ENCODE peak calls at places on chromosomes 3 and 15, in four cellular contexts. One of them, this sample, is unnamed.

GRCh38 chr15:48367483-48367882 is 36.3 kb downstream of the DUT start:
- DNase-seq in GM12878: no peak
- DNase-seq in K562: no peak
- DNase-seq in HepG2: no peak
- DNase-seq in this sample: no peak

GRCh38 chr3:83500422-83500821 is 1458.4 kb upstream of the CADM2 start:
- DNase-seq in GM12878: no peak
- DNase-seq in K562: no peak
- DNase-seq in HepG2: peak; percentile 80
- DNase-seq in this sample: no peak

GRCh38 chr15:50907866-50908208 is 646 bp upstream of the AP4E1 start:
- DNase-seq in GM12878: no peak
- DNase-seq in K562: peak; percentile 53
- DNase-seq in HepG2: peak; percentile 44
- DNase-seq in this sample: no peak

GRCh38 chr15:98914626-98915025 is 93.0 kb downstream of the PGPEP1L start:
- DNase-seq in GM12878: no peak
- DNase-seq in K562: no peak
- DNase-seq in HepG2: no peak
- DNase-seq in this sample: no peak

GRCh38 chr3:76442374-76442915 is 597.5 kb upstream of the ROBO2 start:
- DNase-seq in GM12878: no peak
- DNase-seq in K562: no peak
- DNase-seq in HepG2: no peak
- DNase-seq in this sample: no peak

GRCh38 chr3:151263126-151263525 is 15.2 kb downstream of the P2RY14 start:
- DNase-seq in GM12878: no peak
- DNase-seq in K562: no peak
- DNase-seq in HepG2: no peak
- DNase-seq in this sample: no peak

GRCh38 chr3:169619793-169620192 is 43.7 kb downstream of the MECOM start:
- DNase-seq in GM12878: no peak
- DNase-seq in K562: no peak
- DNase-seq in HepG2: no peak
- DNase-seq in this sample: no peak

GRCh38 chr15:66593219-66593780 is 27.5 kb upstream of the LCTL start:
- DNase-seq in GM12878: no peak
- DNase-seq in K562: no peak
- DNase-seq in HepG2: no peak
- DNase-seq in this sample: no peak

GRCh38 chr3:29468150-29468549 is 187.3 kb downstream of the RBMS3 start:
- DNase-seq in GM12878: no peak
- DNase-seq in K562: no peak
- DNase-seq in HepG2: no peak
- DNase-seq in this sample: no peak

GRCh38 chr3:104629038-104629437 is 737.7 kb upstream of the ALCAM start:
- DNase-seq in GM12878: no peak
- DNase-seq in K562: no peak
- DNase-seq in HepG2: no peak
- DNase-seq in this sample: no peak

GRCh38 chr15:88450125-88450798 is 16.9 kb downstream of the MRPL46 start:
- DNase-seq in GM12878: no peak
- DNase-seq in K562: peak; percentile 81
- DNase-seq in HepG2: peak; percentile 53
- DNase-seq in this sample: peak; percentile 88

GRCh38 chr3:141412936-141413354 is 44.6 kb downstream of the ZBTB38 start:
- DNase-seq in GM12878: no peak
- DNase-seq in K562: no peak
- DNase-seq in HepG2: peak; percentile 93
- DNase-seq in this sample: no peak

GRCh38 chr3:156694536-156694935 is 20.1 kb downstream of the TIPARP start:
- DNase-seq in GM12878: no peak
- DNase-seq in K562: no peak
- DNase-seq in HepG2: no peak
- DNase-seq in this sample: no peak

GRCh38 chr15:58174709-58175108 is 36.5 kb downstream of the AQP9 start:
- DNase-seq in GM12878: no peak
- DNase-seq in K562: no peak
- DNase-seq in HepG2: no peak
- DNase-seq in this sample: no peak

GRCh38 chr15:55799287-55800212 is 56.6 kb upstream of the PRTG start:
- DNase-seq in GM12878: peak; percentile 4
- DNase-seq in K562: peak; percentile 60
- DNase-seq in HepG2: peak; percentile 46
- DNase-seq in this sample: peak; percentile 56

GRCh38 chr3:123692671-123693070 is 107.8 kb upstream of the HACD2 start:
- DNase-seq in GM12878: no peak
- DNase-seq in K562: no peak
- DNase-seq in HepG2: no peak
- DNase-seq in this sample: no peak

GRCh38 chr3:128068156-128068620 is 16.0 kb downstream of the SEC61A1 start:
- DNase-seq in GM12878: no peak
- DNase-seq in K562: peak; percentile 50
- DNase-seq in HepG2: peak; percentile 57
- DNase-seq in this sample: peak; percentile 69

GRCh38 chr15:35020974-35021373 is 32.9 kb upstream of the ZNF770 start:
- DNase-seq in GM12878: no peak
- DNase-seq in K562: no peak
- DNase-seq in HepG2: no peak
- DNase-seq in this sample: no peak

GRCh38 chr15:35019401-35020327 is 31.6 kb upstream of the ZNF770 start:
- DNase-seq in GM12878: no peak
- DNase-seq in K562: no peak
- DNase-seq in HepG2: no peak
- DNase-seq in this sample: no peak

DNA sequence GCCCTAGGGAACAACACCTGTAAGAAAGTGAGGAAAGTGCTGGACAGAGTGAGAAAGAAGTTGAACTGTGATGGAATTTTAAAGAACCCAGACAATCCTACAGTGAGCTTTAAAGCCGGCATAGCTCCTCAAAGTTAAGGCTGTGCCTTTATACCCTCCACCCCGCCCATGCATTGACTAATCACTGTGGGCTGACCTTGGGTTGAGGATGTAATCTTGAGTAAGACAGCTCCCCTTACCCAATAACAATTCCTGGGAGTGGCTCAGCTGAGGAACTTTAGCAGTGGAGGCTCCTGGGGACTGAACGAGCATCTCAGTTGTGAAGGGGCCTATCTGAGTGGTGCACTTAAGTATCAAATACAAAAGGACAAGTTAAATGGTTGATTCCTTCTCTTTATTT is 35.7 kb upstream of the ZNF770 start:
- DNase-seq in GM12878: no peak
- DNase-seq in K562: no peak
- DNase-seq in HepG2: no peak
- DNase-seq in this sample: no peak
- TF ChIP-seq FOXK2 in GM12878: no peak
- TF ChIP-seq FOXK2 in K562: no peak
- TF ChIP-seq FOXK2 in HepG2: no peak
- TF ChIP-seq FOXK2 in this sample: no peak

GRCh38 chr3:180631317-180631716 is 29.4 kb downstream of the TTC14 start:
- DNase-seq in GM12878: no peak
- DNase-seq in K562: no peak
- DNase-seq in HepG2: no peak
- DNase-seq in this sample: no peak
- TF ChIP-seq SP1 in GM12878: no peak
- TF ChIP-seq SP1 in K562: no peak
- TF ChIP-seq SP1 in HepG2: no peak
- TF ChIP-seq SP1 in this sample: no peak

DNA sequence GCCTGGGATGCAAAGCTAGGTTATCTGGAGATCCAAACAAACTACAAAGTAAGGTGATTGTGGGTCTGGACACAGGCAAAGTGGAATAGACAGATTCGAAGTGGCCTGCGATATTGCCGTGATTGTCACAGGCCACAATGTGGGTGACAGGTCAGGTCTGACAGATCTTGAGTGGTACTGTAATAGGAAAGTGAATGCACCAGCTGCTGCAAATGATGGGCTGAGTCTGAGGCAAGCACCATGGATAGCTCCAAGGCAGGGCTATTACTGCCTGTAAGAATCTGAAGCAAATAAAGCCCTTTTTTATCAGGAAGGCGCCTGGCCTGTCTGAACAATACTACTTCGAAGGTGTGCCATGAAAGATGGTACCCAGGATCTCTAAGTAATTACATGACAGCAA is 10.0 kb downstream of the ARMC8 start:
- DNase-seq in GM12878: no peak
- DNase-seq in K562: peak; percentile 25
- DNase-seq in HepG2: no peak
- DNase-seq in this sample: no peak
- TF ChIP-seq FOXM1 in GM12878: no peak
- TF ChIP-seq FOXM1 in K562: no peak
- TF ChIP-seq FOXM1 in HepG2: no peak
- TF ChIP-seq FOXM1 in this sample: no peak

DNA sequence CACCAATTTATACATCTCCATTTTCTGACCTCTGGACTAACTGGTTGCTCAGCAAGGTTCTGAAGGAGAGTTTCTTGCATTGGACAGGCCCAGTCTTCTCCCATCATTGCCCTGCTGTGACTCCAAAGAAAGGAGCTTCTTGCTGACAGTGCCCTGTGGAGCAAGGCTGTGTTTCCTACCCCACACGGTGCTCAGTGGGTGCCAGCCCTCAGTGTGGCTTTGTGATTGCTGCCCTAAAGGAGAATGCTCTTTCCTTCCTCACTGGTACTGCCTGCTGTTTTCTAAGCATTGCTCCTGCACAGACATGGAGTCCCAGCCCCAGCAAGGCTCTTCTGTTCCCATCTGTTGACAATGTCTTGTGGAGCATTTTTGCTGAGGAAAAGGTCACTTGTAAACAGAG is 62.7 kb downstream of the HMG20A start:
- DNase-seq in GM12878: no peak
- DNase-seq in K562: no peak
- DNase-seq in HepG2: no peak
- DNase-seq in this sample: no peak
- TF ChIP-seq FOXK2 in GM12878: no peak
- TF ChIP-seq FOXK2 in K562: no peak
- TF ChIP-seq FOXK2 in HepG2: no peak
- TF ChIP-seq FOXK2 in this sample: no peak

GRCh38 chr3:12810013-12810780 is 13.7 kb downstream of the CAND2 start:
- DNase-seq in GM12878: peak; percentile 41
- DNase-seq in K562: peak; percentile 99
- DNase-seq in HepG2: peak; percentile 85
- DNase-seq in this sample: peak; percentile 70
- TF ChIP-seq SP1 in GM12878: no peak
- TF ChIP-seq SP1 in K562: peak; percentile 98
- TF ChIP-seq SP1 in HepG2: peak; percentile 83
- TF ChIP-seq SP1 in this sample: no peak

GRCh38 chr15:90414408-90415028 is 26.5 kb downstream of the IQGAP1 start:
- DNase-seq in GM12878: no peak
- DNase-seq in K562: no peak
- DNase-seq in HepG2: no peak
- DNase-seq in this sample: no peak

GRCh38 chr15:90418627-90419026 is 30.6 kb downstream of the IQGAP1 start:
- DNase-seq in GM12878: no peak
- DNase-seq in K562: no peak
- DNase-seq in HepG2: no peak
- DNase-seq in this sample: no peak

GRCh38 chr15:90412356-90413194 is 24.5 kb downstream of the IQGAP1 start:
- DNase-seq in GM12878: peak; percentile 72
- DNase-seq in K562: no peak
- DNase-seq in HepG2: no peak
- DNase-seq in this sample: peak; percentile 14

GRCh38 chr15:90411176-90411575 is 23.1 kb downstream of the IQGAP1 start:
- DNase-seq in GM12878: no peak
- DNase-seq in K562: no peak
- DNase-seq in HepG2: no peak
- DNase-seq in this sample: no peak

GRCh38 chr15:90413411-90414379 is 25.7 kb downstream of the IQGAP1 start:
- DNase-seq in GM12878: no peak
- DNase-seq in K562: no peak
- DNase-seq in HepG2: no peak
- DNase-seq in this sample: no peak
- TF ChIP-seq FOXM1 in GM12878: no peak
- TF ChIP-seq FOXM1 in K562: no peak
- TF ChIP-seq FOXM1 in HepG2: no peak
- TF ChIP-seq FOXM1 in this sample: no peak

This sample was measured in HEK293T.